ENCODE peak calls at places on chromosomes 11 and 22, in nine cellular contexts. One of them, this sample, is unnamed.
A peak's percentile ranks its signal among the peaks of the same experiment; 100 is the strongest.

GRCh38 chr11:69232821-69233760 is 60.9 kb upstream of the MYEOV start:
- DNase-seq in K562: no peak
- DNase-seq in left lung: no peak
- DNase-seq in non-pigmented ciliary epithelial cell: no peak
- DNase-seq in head of caudate nucleus: no peak
- DNase-seq in HFF-Myc: no peak
- DNase-seq in stimulated activated CD4-positive, alpha-beta T cell treated with anti-CD3 and anti-CD28 coated beads, Interleukin-15, amount 100 ng/mL, for 1 hour: no peak
- DNase-seq in NCI-H2171: no peak
- DNase-seq in kidney epithelial cell: no peak
- DNase-seq in this sample: no peak

GRCh38 chr22:36258750-36259619 is 6.1 kb downstream of the APOL1 start:
- DNase-seq in K562: peak; percentile 29
- DNase-seq in left lung: no peak
- DNase-seq in non-pigmented ciliary epithelial cell: no peak
- DNase-seq in head of caudate nucleus: no peak
- DNase-seq in HFF-Myc: no peak
- DNase-seq in stimulated activated CD4-positive, alpha-beta T cell treated with anti-CD3 and anti-CD28 coated beads, Interleukin-15, amount 100 ng/mL, for 1 hour: no peak
- DNase-seq in NCI-H2171: no peak
- DNase-seq in kidney epithelial cell: no peak
- DNase-seq in this sample: no peak

GRCh38 chr11:82176365-82176764 is 557.3 kb downstream of the FAM181B start:
- DNase-seq in K562: no peak
- DNase-seq in left lung: no peak
- DNase-seq in non-pigmented ciliary epithelial cell: no peak
- DNase-seq in head of caudate nucleus: no peak
- DNase-seq in HFF-Myc: no peak
- DNase-seq in stimulated activated CD4-positive, alpha-beta T cell treated with anti-CD3 and anti-CD28 coated beads, Interleukin-15, amount 100 ng/mL, for 1 hour: no peak
- DNase-seq in NCI-H2171: no peak
- DNase-seq in kidney epithelial cell: no peak
- DNase-seq in this sample: no peak

GRCh38 chr11:117434481-117434880 is 106.8 kb downstream of the CEP164 start:
- DNase-seq in K562: no peak
- DNase-seq in left lung: no peak
- DNase-seq in non-pigmented ciliary epithelial cell: no peak
- DNase-seq in head of caudate nucleus: no peak
- DNase-seq in HFF-Myc: no peak
- DNase-seq in stimulated activated CD4-positive, alpha-beta T cell treated with anti-CD3 and anti-CD28 coated beads, Interleukin-15, amount 100 ng/mL, for 1 hour: no peak
- DNase-seq in NCI-H2171: no peak
- DNase-seq in kidney epithelial cell: no peak
- DNase-seq in this sample: no peak

GRCh38 chr11:441418-442274 is at the start of gene ANO9:
- DNase-seq in K562: peak; percentile 79
- DNase-seq in left lung: peak; percentile 90
- DNase-seq in non-pigmented ciliary epithelial cell: no peak
- DNase-seq in head of caudate nucleus: no peak
- DNase-seq in HFF-Myc: no peak
- DNase-seq in stimulated activated CD4-positive, alpha-beta T cell treated with anti-CD3 and anti-CD28 coated beads, Interleukin-15, amount 100 ng/mL, for 1 hour: peak; percentile 28
- DNase-seq in NCI-H2171: no peak
- DNase-seq in kidney epithelial cell: no peak
- DNase-seq in this sample: no peak

GRCh38 chr11:65571940-65572339 is 398 bp upstream of the FAM89B start:
- DNase-seq in K562: no peak
- DNase-seq in left lung: no peak
- DNase-seq in non-pigmented ciliary epithelial cell: no peak
- DNase-seq in head of caudate nucleus: no peak
- DNase-seq in HFF-Myc: no peak
- DNase-seq in stimulated activated CD4-positive, alpha-beta T cell treated with anti-CD3 and anti-CD28 coated beads, Interleukin-15, amount 100 ng/mL, for 1 hour: no peak
- DNase-seq in NCI-H2171: no peak
- DNase-seq in kidney epithelial cell: no peak
- DNase-seq in this sample: peak; percentile 77

GRCh38 chr11:111407652-111408051 is 28.6 kb upstream of the POU2AF1 start:
- DNase-seq in K562: no peak
- DNase-seq in left lung: no peak
- DNase-seq in non-pigmented ciliary epithelial cell: no peak
- DNase-seq in head of caudate nucleus: no peak
- DNase-seq in HFF-Myc: no peak
- DNase-seq in stimulated activated CD4-positive, alpha-beta T cell treated with anti-CD3 and anti-CD28 coated beads, Interleukin-15, amount 100 ng/mL, for 1 hour: no peak
- DNase-seq in NCI-H2171: no peak
- DNase-seq in kidney epithelial cell: no peak
- DNase-seq in this sample: no peak

GRCh38 chr11:17015639-17016125 is 1.5 kb upstream of the PLEKHA7 start:
- DNase-seq in K562: no peak
- DNase-seq in left lung: no peak
- DNase-seq in non-pigmented ciliary epithelial cell: no peak
- DNase-seq in head of caudate nucleus: no peak
- DNase-seq in HFF-Myc: peak; percentile 3
- DNase-seq in stimulated activated CD4-positive, alpha-beta T cell treated with anti-CD3 and anti-CD28 coated beads, Interleukin-15, amount 100 ng/mL, for 1 hour: no peak
- DNase-seq in NCI-H2171: no peak
- DNase-seq in kidney epithelial cell: no peak
- DNase-seq in this sample: no peak

GRCh38 chr11:74460481-74461154 is 6.7 kb downstream of the KCNE3 start:
- DNase-seq in K562: peak; percentile 46
- DNase-seq in left lung: no peak
- DNase-seq in non-pigmented ciliary epithelial cell: no peak
- DNase-seq in head of caudate nucleus: no peak
- DNase-seq in HFF-Myc: no peak
- DNase-seq in stimulated activated CD4-positive, alpha-beta T cell treated with anti-CD3 and anti-CD28 coated beads, Interleukin-15, amount 100 ng/mL, for 1 hour: no peak
- DNase-seq in NCI-H2171: no peak
- DNase-seq in kidney epithelial cell: no peak
- DNase-seq in this sample: no peak

GRCh38 chr11:57983211-57983610 is 40.5 kb upstream of the OR9Q1 start:
- DNase-seq in K562: no peak
- DNase-seq in left lung: no peak
- DNase-seq in non-pigmented ciliary epithelial cell: no peak
- DNase-seq in head of caudate nucleus: no peak
- DNase-seq in HFF-Myc: no peak
- DNase-seq in stimulated activated CD4-positive, alpha-beta T cell treated with anti-CD3 and anti-CD28 coated beads, Interleukin-15, amount 100 ng/mL, for 1 hour: no peak
- DNase-seq in NCI-H2171: no peak
- DNase-seq in kidney epithelial cell: no peak
- DNase-seq in this sample: no peak

GRCh38 chr11:19018901-19019300 is 41.6 kb downstream of the MRGPRX2 start:
- DNase-seq in K562: no peak
- DNase-seq in left lung: no peak
- DNase-seq in non-pigmented ciliary epithelial cell: no peak
- DNase-seq in head of caudate nucleus: no peak
- DNase-seq in HFF-Myc: no peak
- DNase-seq in stimulated activated CD4-positive, alpha-beta T cell treated with anti-CD3 and anti-CD28 coated beads, Interleukin-15, amount 100 ng/mL, for 1 hour: no peak
- DNase-seq in NCI-H2171: no peak
- DNase-seq in kidney epithelial cell: no peak
- DNase-seq in this sample: no peak

GRCh38 chr22:38031491-38031890 is 25.7 kb upstream of the PICK1 start:
- DNase-seq in K562: no peak
- DNase-seq in left lung: peak; percentile 54
- DNase-seq in non-pigmented ciliary epithelial cell: no peak
- DNase-seq in head of caudate nucleus: no peak
- DNase-seq in HFF-Myc: no peak
- DNase-seq in stimulated activated CD4-positive, alpha-beta T cell treated with anti-CD3 and anti-CD28 coated beads, Interleukin-15, amount 100 ng/mL, for 1 hour: no peak
- DNase-seq in NCI-H2171: no peak
- DNase-seq in kidney epithelial cell: no peak
- DNase-seq in this sample: no peak

GRCh38 chr11:16881074-16881709 is 133.0 kb downstream of the PLEKHA7 start:
- DNase-seq in K562: peak; percentile 35
- DNase-seq in left lung: no peak
- DNase-seq in non-pigmented ciliary epithelial cell: no peak
- DNase-seq in head of caudate nucleus: no peak
- DNase-seq in HFF-Myc: no peak
- DNase-seq in stimulated activated CD4-positive, alpha-beta T cell treated with anti-CD3 and anti-CD28 coated beads, Interleukin-15, amount 100 ng/mL, for 1 hour: no peak
- DNase-seq in NCI-H2171: no peak
- DNase-seq in kidney epithelial cell: peak; percentile 49
- DNase-seq in this sample: peak; percentile 45

GRCh38 chr11:113705871-113706654 is at the start of gene TMPRSS5:
- DNase-seq in K562: no peak
- DNase-seq in left lung: no peak
- DNase-seq in non-pigmented ciliary epithelial cell: no peak
- DNase-seq in head of caudate nucleus: peak; percentile 88
- DNase-seq in HFF-Myc: no peak
- DNase-seq in stimulated activated CD4-positive, alpha-beta T cell treated with anti-CD3 and anti-CD28 coated beads, Interleukin-15, amount 100 ng/mL, for 1 hour: no peak
- DNase-seq in NCI-H2171: no peak
- DNase-seq in kidney epithelial cell: no peak
- DNase-seq in this sample: peak; percentile 38

GRCh38 chr11:115869780-115870431 is 365.7 kb upstream of the CADM1 start:
- DNase-seq in K562: no peak
- DNase-seq in left lung: peak; percentile 47
- DNase-seq in non-pigmented ciliary epithelial cell: no peak
- DNase-seq in head of caudate nucleus: no peak
- DNase-seq in HFF-Myc: no peak
- DNase-seq in stimulated activated CD4-positive, alpha-beta T cell treated with anti-CD3 and anti-CD28 coated beads, Interleukin-15, amount 100 ng/mL, for 1 hour: no peak
- DNase-seq in NCI-H2171: peak; percentile 65
- DNase-seq in kidney epithelial cell: no peak
- DNase-seq in this sample: no peak

GRCh38 chr11:61392991-61393595 is 706 bp downstream of the TMEM216 start:
- DNase-seq in K562: no peak
- DNase-seq in left lung: no peak
- DNase-seq in non-pigmented ciliary epithelial cell: no peak
- DNase-seq in head of caudate nucleus: peak; percentile 13
- DNase-seq in HFF-Myc: no peak
- DNase-seq in stimulated activated CD4-positive, alpha-beta T cell treated with anti-CD3 and anti-CD28 coated beads, Interleukin-15, amount 100 ng/mL, for 1 hour: no peak
- DNase-seq in NCI-H2171: no peak
- DNase-seq in kidney epithelial cell: no peak
- DNase-seq in this sample: no peak

GRCh38 chr22:21020802-21021429 is 6.0 kb downstream of the P2RX6 start:
- DNase-seq in K562: peak; percentile 98
- DNase-seq in left lung: peak; percentile 8
- DNase-seq in non-pigmented ciliary epithelial cell: no peak
- DNase-seq in head of caudate nucleus: no peak
- DNase-seq in HFF-Myc: no peak
- DNase-seq in stimulated activated CD4-positive, alpha-beta T cell treated with anti-CD3 and anti-CD28 coated beads, Interleukin-15, amount 100 ng/mL, for 1 hour: no peak
- DNase-seq in NCI-H2171: no peak
- DNase-seq in kidney epithelial cell: no peak
- DNase-seq in this sample: no peak

This sample was measured in cerebellar cortex.